ENCODE peak calls at places on chromosomes 3 and 15, in four cellular contexts. D is stomach, Q is ovary, F is adrenal gland. R is an unnamed sample.

GRCh38 chr3:127405791-127406190 is 117.9 kb upstream of the PRR20G start:
- DNase-seq in D (peak; percentile 20), Q (no peak), F (no peak), R (peak; percentile 65)

GRCh38 chr15:66294932-66295235 is 1.5 kb downstream of the DIS3L start:
- DNase-seq in F (no peak), D (no peak), Q (no peak), R (no peak)

GRCh38 chr15:45777781-45778180 is 143.0 kb downstream of the SQOR start:
- DNase-seq in F (no peak), D (no peak), Q (no peak), R (no peak)

GRCh38 chr15:63088532-63089245 is 33.0 kb upstream of the LACTB start:
- DNase-seq in D (no peak), Q (no peak), F (no peak), R (peak; percentile 66)

GRCh38 chr15:29064731-29065130 is 179.0 kb downstream of the APBA2 start:
- DNase-seq in D (no peak), F (no peak), Q (no peak), R (no peak)

GRCh38 chr15:60390931-60391501 is 6.8 kb downstream of the ANXA2 start:
- DNase-seq in F (peak; percentile 62), Q (no peak), D (peak; percentile 42), R (peak; percentile 85)

GRCh38 chr15:48965972-48966371 is 2.3 kb upstream of the SHC4 start:
- DNase-seq in Q (no peak), F (no peak), D (no peak), R (no peak)

GRCh38 chr3:129121016-129121791 is 400 bp downstream of the RAB43 start:
- DNase-seq in D (peak; percentile 27), F (no peak), Q (peak; percentile 66), R (no peak)

GRCh38 chr15:98616397-98616796 is 31.9 kb upstream of the IGF1R start:
- DNase-seq in D (no peak), Q (no peak), F (no peak), R (peak; percentile 69)

GRCh38 chr3:155420869-155421486 is 127.5 kb upstream of the STRIT1 start:
- DNase-seq in F (no peak), D (no peak), Q (no peak), R (no peak)

GRCh38 chr15:42090375-42090774 is 4.0 kb downstream of the PLA2G4D start:
- DNase-seq in F (no peak), D (peak; percentile 24), Q (no peak), R (peak; percentile 8)

GRCh38 chr3:113223831-113224240 is 12.5 kb downstream of the BOC start:
- DNase-seq in D (no peak), Q (no peak), F (no peak), R (peak; percentile 78)

GRCh38 chr3:104673981-104674380 is 692.7 kb upstream of the ALCAM start:
- DNase-seq in D (no peak), Q (no peak), F (no peak), R (no peak)

GRCh38 chr3:134682196-134682880 is 31.5 kb upstream of the KY start:
- DNase-seq in Q (no peak), F (no peak), D (no peak), R (no peak)

GRCh38 chr3:135556184-135556583 is 409.3 kb upstream of the PPP2R3A start:
- DNase-seq in Q (no peak), D (no peak), F (no peak), R (no peak)

GRCh38 chr15:57458255-57458850 is 82.0 kb downstream of the CGNL1 start:
- DNase-seq in D (peak; percentile 49), Q (no peak), F (no peak), R (no peak)
- TF ChIP-seq POLR2A in D (no peak), Q (no peak), F (no peak), R (no peak)

GRCh38 chr15:68784206-68784605 is 36.5 kb downstream of the ANP32A start:
- DNase-seq in Q (no peak), D (no peak), F (no peak), R (peak; percentile 79)

GRCh38 chr15:68781766-68782588 is 38.7 kb downstream of the ANP32A start:
- DNase-seq in D (no peak), F (no peak), Q (no peak), R (peak; percentile 91)

GRCh38 chr15:68781209-68781608 is 39.5 kb downstream of the ANP32A start:
- DNase-seq in Q (no peak), D (no peak), F (no peak), R (no peak)

GRCh38 chr15:68783226-68784054 is 37.3 kb downstream of the ANP32A start:
- DNase-seq in D (peak; percentile 77), Q (no peak), F (no peak), R (peak; percentile 86)

DNA sequence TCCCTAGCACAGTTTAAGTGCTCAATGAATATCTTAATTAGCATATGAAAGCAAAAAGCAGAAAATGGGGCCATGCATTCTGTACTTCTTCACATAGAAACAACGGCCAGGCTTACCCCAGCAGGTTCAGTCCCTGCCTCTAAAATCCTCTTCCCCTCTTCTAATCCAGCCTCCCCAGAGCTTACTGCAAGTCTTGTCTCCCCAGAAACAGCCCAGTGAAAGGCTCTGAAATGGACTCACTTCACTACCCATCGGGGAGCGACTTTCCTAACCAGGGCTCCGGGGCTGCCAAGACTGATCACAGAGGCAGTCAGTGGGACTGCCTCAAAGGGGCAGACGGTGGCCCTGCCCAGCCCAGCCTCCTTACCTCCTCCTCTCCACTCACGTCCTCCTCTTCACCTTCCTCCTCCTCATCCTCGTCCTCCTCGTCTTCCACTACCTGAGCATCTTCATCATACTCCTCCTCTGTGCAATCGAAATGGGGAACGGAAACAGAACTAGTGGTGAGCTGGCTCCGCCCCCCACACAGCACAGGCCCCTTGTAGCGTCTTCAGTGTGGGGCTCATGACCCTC is 38.0 kb downstream of the ANP32A start:
- DNase-seq in F (no peak), Q (no peak), D (no peak), R (peak; percentile 49)
- TF ChIP-seq POLR2A in F (no peak), Q (no peak), D (no peak), R (no peak)

GRCh38 chr3:122743581-122744120 is 50.0 kb downstream of the HSPBAP1 start:
- DNase-seq in Q (no peak), F (no peak), D (no peak), R (no peak)
- TF ChIP-seq POLR2A in Q (no peak), F (no peak), D (no peak), R (no peak)

GRCh38 chr3:186967686-186968085 is 37.4 kb downstream of the ST6GAL1 start:
- DNase-seq in D (no peak), F (no peak), Q (no peak), R (peak; percentile 84)

GRCh38 chr3:186965141-186965879 is 35.0 kb downstream of the ST6GAL1 start:
- DNase-seq in F (no peak), D (no peak), Q (no peak), R (no peak)

GRCh38 chr3:186964071-186964470 is 33.7 kb downstream of the ST6GAL1 start:
- DNase-seq in Q (no peak), D (no peak), F (no peak), R (no peak)

GRCh38 chr3:186964629-186965028 is 34.3 kb downstream of the ST6GAL1 start:
- DNase-seq in D (no peak), F (no peak), Q (no peak), R (no peak)

DNA sequence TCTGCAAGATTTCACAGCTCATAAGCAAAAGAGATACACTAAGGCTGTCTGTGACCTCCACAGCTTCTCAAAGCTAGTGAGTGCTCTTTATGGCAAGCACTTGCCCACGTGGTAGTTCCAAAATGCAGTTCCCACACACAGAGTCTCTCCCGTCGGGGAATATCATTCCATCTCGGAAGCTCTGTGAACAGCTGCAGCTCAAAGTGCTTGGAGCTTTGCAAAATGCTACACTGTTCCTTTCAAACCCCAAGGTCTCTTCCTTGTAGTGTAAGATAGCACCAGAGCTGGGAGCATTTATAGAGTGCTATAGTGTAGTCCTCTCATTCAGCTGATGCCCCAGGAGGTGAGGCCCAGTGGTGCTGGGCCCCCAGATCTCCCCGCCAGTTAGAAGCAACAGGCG is 36.1 kb downstream of the ST6GAL1 start:
- DNase-seq in Q (no peak), D (no peak), F (no peak), R (no peak)
- TF ChIP-seq POLR2A in Q (no peak), D (no peak), F (no peak), R (no peak)

GRCh38 chr15:92909131-92909781 is 9.1 kb downstream of the CHD2 start:
- DNase-seq in Q (no peak), D (no peak), F (no peak), R (no peak)
- TF ChIP-seq POLR2A in Q (no peak), D (no peak), F (no peak), R (no peak)

DNA sequence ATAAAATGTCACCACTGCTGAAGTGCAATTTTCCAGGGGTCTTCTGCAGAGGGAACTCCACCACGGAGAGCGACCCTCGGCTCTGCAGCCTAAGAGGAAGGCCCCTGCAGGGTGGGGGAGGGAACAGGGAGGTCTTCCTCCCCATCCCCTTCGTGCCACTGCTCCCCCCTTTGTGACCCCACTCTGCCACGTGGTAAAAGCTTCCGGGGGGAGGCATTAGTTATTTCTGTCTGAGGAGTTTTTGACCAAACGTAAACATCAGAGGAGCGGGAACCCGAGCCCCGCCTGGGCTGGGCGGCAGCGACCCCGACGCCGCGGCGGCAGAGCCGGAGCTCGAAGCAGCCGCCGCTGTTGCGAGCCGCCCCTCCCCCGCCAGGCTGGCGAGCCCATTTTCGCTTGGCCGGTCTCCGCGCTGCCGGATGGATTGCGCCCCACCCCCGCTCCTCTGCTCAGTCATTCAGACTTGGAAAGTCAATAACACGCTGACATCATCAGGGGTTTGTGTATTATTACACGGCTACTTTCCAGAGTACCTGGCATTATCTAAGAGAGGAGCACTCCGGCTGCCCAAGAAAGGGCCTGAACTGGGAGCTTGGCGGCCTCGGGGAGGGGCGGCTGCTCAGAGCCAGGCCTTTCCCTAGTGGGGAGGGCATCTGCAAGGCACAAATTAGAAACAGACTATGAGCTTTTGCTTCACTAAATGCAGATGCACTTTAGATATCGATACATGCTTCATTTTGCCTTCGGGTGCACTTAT is 162.5 kb upstream of the TBL1XR1 start:
- DNase-seq in D (peak; percentile 96), Q (peak; percentile 98), F (peak; percentile 96), R (peak; percentile 99)
- TF ChIP-seq POLR2A in D (no peak), Q (no peak), F (peak; percentile 13), R (no peak)

DNA sequence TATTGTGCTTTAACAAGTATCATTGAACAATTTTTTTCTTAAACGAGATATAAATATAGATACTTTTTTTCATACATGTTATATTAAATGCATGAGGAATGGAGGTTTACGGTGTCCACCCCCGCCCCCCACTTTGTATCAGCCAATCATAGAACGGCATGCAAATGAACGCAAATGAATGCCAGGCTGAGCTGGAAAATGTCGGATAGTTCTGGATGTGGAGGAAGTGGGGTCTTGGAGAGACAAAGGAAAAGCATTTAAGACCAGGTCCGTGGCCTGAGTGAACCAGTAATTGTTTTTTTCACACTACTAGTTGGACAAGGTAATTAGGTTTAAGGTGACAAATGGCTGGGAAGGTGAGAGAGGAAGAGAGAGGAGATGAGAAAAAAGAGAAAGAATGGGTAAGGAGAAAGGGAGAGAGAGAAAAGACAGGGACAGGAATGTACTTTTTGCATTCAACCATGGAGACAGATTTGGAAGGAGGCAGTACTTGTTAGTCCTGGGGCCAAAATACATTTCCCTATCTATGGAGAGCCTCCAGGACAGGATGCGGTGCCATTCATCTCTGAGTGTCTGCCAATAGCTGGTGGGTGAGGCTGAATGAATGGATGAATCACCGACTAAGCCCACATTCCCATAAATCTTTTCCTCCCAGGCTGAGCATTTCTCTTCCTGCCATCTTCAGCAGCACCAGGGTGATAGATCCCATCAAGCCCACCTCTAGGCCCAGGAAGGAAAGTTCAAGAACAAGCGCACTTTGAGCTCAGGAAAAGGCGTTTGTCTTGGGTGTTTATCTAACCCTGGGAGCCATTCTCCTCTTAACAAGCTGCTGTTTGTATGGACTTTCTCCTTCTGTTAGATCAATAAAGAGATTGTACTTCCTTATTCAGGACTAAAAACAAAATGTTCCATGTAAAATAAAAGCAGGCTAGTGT is 1.4 kb upstream of the RAD18 start:
- DNase-seq in D (peak; percentile 47), Q (no peak), F (no peak), R (no peak)
- TF ChIP-seq POLR2A in D (no peak), Q (no peak), F (no peak), R (no peak)

R was measured in lower leg skin.